ENCODE peak calls at places on chromosomes 3 and 15, in nine cellular contexts. Q is body of pancreas, J is A549, N is fibroblast of lung, F is mucosa of descending colon, S is astrocyte, E is vagina, Z is IMR-90, B is sigmoid colon. T is an unnamed sample. For H3K4me1, the result is how much of the 10 kb centered on the place peaks cover.

GRCh38 chr3:149971403-149972075 is 844 bp upstream of the PFN2 start:
- DNase-seq in Q (peak), J (peak), N (peak), F (peak), S (peak), E (peak), Z (peak), B (peak), T (peak)

GRCh38 chr3:194446754-194447153 is 40.0 kb downstream of the ATP13A3 start:
- DNase-seq in Q (no peak), J (no peak), N (no peak), F (no peak), S (no peak), E (no peak), Z (no peak), B (no peak), T (no peak)

GRCh38 chr3:112734171-112734570 is 93.2 kb upstream of the CCDC80 start:
- DNase-seq in Q (no peak), J (no peak), N (no peak), F (no peak), S (peak), E (no peak), Z (peak), B (no peak), T (no peak)

GRCh38 chr15:64224508-64224907 is 61.7 kb upstream of the PPIB start:
- DNase-seq in Q (no peak), J (no peak), N (peak), F (peak), S (peak), E (no peak), Z (peak), B (peak), T (peak)

GRCh38 chr3:24174637-24175036 is 229.6 kb downstream of the NR1D2 start:
- DNase-seq in Q (no peak), J (no peak), N (no peak), F (no peak), S (no peak), E (no peak), Z (no peak), B (no peak), T (no peak)

GRCh38 chr15:38557855-38558713 is 6.5 kb downstream of the RASGRP1 start:
- DNase-seq in Q (no peak), J (no peak), N (no peak), F (no peak), S (no peak), E (no peak), Z (no peak), B (no peak), T (no peak)

GRCh38 chr3:31448035-31448881 is 84.5 kb upstream of the STT3B start:
- DNase-seq in Q (no peak), J (no peak), N (no peak), F (peak), S (no peak), E (no peak), Z (peak), B (no peak), T (no peak)

GRCh38 chr3:37183976-37184375 is 9.6 kb upstream of the LRRFIP2 start:
- DNase-seq in Q (no peak), J (no peak), N (peak), F (no peak), S (peak), E (peak), Z (no peak), B (no peak), T (no peak)

GRCh38 chr15:36671017-36671416 is 91.6 kb downstream of the CDIN1 start:
- DNase-seq in Q (no peak), J (no peak), N (no peak), F (no peak), S (no peak), E (no peak), Z (no peak), B (no peak), T (no peak)

GRCh38 chr3:31620656-31621055 is 87.9 kb downstream of the STT3B start:
- DNase-seq in Q (no peak), J (no peak), N (no peak), F (no peak), S (no peak), E (no peak), Z (peak), B (no peak), T (no peak)

GRCh38 chr15:52010633-52011595 is 8.1 kb upstream of the MAPK6 start:
- DNase-seq in Q (no peak), J (no peak), N (peak), F (no peak), S (peak), E (no peak), Z (peak), B (peak), T (peak)

GRCh38 chr3:127694467-127695215 is 21.9 kb downstream of the ABTB1 start:
- DNase-seq in Q (peak), J (peak), N (no peak), F (peak), S (no peak), E (no peak), Z (peak), B (no peak), T (peak)

GRCh38 chr3:196666001-196666867 is 26.7 kb downstream of the NRROS start:
- DNase-seq in Q (no peak), J (no peak), N (peak), F (no peak), S (peak), E (no peak), Z (peak), B (no peak), T (peak)

GRCh38 chr15:39455502-39455991 is 125.3 kb upstream of the THBS1 start:
- DNase-seq in Q (no peak), J (no peak), N (peak), F (peak), S (peak), E (no peak), Z (peak), B (no peak), T (no peak)

GRCh38 chr3:138949002-138949418 is 2.0 kb downstream of the FOXL2NB start:
- DNase-seq in Q (no peak), J (no peak), N (no peak), F (no peak), S (no peak), E (no peak), Z (no peak), B (no peak), T (no peak)

GRCh38 chr15:56244811-56245576 is 1.3 kb upstream of the RFX7 start:
- DNase-seq in Q (peak), J (peak), N (no peak), F (peak), S (no peak), E (no peak), Z (no peak), B (no peak), T (peak)

GRCh38 chr15:65101418-65101890 is 13.5 kb downstream of the UBAP1L start:
- DNase-seq in Q (peak), J (peak), N (peak), F (peak), S (no peak), E (no peak), Z (peak), B (peak), T (peak)

GRCh38 chr3:117200962-117201361 is 491.4 kb downstream of the TUSC7 start:
- DNase-seq in Q (no peak), J (no peak), N (no peak), F (no peak), S (no peak), E (no peak), Z (no peak), B (no peak), T (no peak)

GRCh38 chr3:112350181-112350825 is 17.3 kb downstream of the CD200 start:
- DNase-seq in Q (no peak), J (no peak), N (no peak), F (no peak), S (no peak), E (no peak), Z (no peak), B (no peak), T (no peak)

GRCh38 chr3:56725175-56725574 is 42.1 kb upstream of the TASOR start:
- DNase-seq in Q (no peak), J (no peak), N (no peak), F (peak), S (peak), E (no peak), Z (no peak), B (no peak), T (no peak)

GRCh38 chr3:50338989-50339388 is 1.6 kb downstream of the RASSF1 start:
- DNase-seq in Q (no peak), J (no peak), N (no peak), F (no peak), S (no peak), E (no peak), Z (no peak), B (no peak), T (no peak)

GRCh38 chr3:89474333-89475130 is 367.1 kb downstream of the EPHA3 start:
- DNase-seq in Q (no peak), J (no peak), N (peak), F (no peak), S (no peak), E (no peak), Z (no peak), B (no peak), T (no peak)

GRCh38 chr3:29949131-29949530 is 657.3 kb upstream of the TGFBR2 start:
- DNase-seq in Q (no peak), J (no peak), N (no peak), F (no peak), S (peak), E (no peak), Z (peak), B (no peak), T (no peak)

GRCh38 chr3:169659858-169660614 is 3.5 kb downstream of the MECOM start:
- DNase-seq in Q (peak), J (no peak), N (no peak), F (no peak), S (no peak), E (no peak), Z (no peak), B (no peak), T (no peak)

GRCh38 chr15:70262171-70262570 is 164.5 kb upstream of the TLE3 start:
- DNase-seq in Q (no peak), J (no peak), N (no peak), F (no peak), S (no peak), E (no peak), Z (no peak), B (no peak), T (no peak)

GRCh38 chr15:68411276-68411675 is 20.7 kb downstream of the ITGA11 start:
- DNase-seq in Q (no peak), J (no peak), N (no peak), F (no peak), S (no peak), E (peak), Z (no peak), B (no peak), T (no peak)

GRCh38 chr15:33145447-33145846 is 49.1 kb downstream of the FMN1 start:
- DNase-seq in Q (no peak), J (no peak), N (no peak), F (no peak), S (no peak), E (no peak), Z (no peak), B (no peak), T (no peak)

GRCh38 chr3:157512534-157512933 is 9.3 kb upstream of the VEPH1 start:
- DNase-seq in Q (no peak), J (no peak), N (no peak), F (no peak), S (no peak), E (no peak), Z (no peak), B (no peak), T (no peak)

GRCh38 chr3:182261084-182261483 is 532.2 kb upstream of the ATP11B start:
- DNase-seq in Q (no peak), J (no peak), N (no peak), F (no peak), S (no peak), E (no peak), Z (no peak), B (no peak), T (no peak)

GRCh38 chr3:111737712-111738097 is 121.4 kb upstream of the PHLDB2 start:
- DNase-seq in Q (peak), J (no peak), N (peak), F (peak), S (peak), E (no peak), Z (peak), B (peak), T (peak)

GRCh38 chr3:71355862-71356261 is 227.7 kb downstream of the FOXP1 start:
- DNase-seq in Q (no peak), J (no peak), N (no peak), F (no peak), S (no peak), E (no peak), Z (no peak), B (no peak), T (no peak)

GRCh38 chr3:27708246-27708645 is 13.9 kb downstream of the EOMES start:
- DNase-seq in Q (no peak), J (no peak), N (no peak), F (no peak), S (peak), E (no peak), Z (no peak), B (no peak), T (no peak)

GRCh38 chr3:1828519-1828918 is 270.1 kb upstream of the CNTN4 start:
- DNase-seq in Q (no peak), J (no peak), N (no peak), F (no peak), S (no peak), E (no peak), Z (no peak), B (no peak), T (no peak)

GRCh38 chr3:31102196-31102879 is 207.9 kb upstream of the GADL1 start:
- DNase-seq in Q (no peak), J (no peak), N (no peak), F (no peak), S (no peak), E (no peak), Z (no peak), B (no peak), T (no peak)

GRCh38 chr3:163547045-163547692 is 1531.1 kb downstream of the SI start:
- DNase-seq in Q (no peak), J (no peak), N (no peak), F (no peak), S (no peak), E (no peak), Z (no peak), B (no peak), T (no peak)

GRCh38 chr3:121839962-121840361 is 5.0 kb downstream of the EAF2 start:
- DNase-seq in Q (no peak), J (no peak), N (no peak), F (no peak), S (no peak), E (no peak), Z (no peak), B (no peak), T (no peak)

GRCh38 chr15:31223478-31224350 is 102.9 kb upstream of the KLF13 start:
- DNase-seq in Q (no peak), J (no peak), N (peak), F (no peak), S (no peak), E (no peak), Z (no peak), B (no peak), T (peak)

GRCh38 chr3:126300001-126300760 is 57.0 kb downstream of the KLF15 start:
- DNase-seq in Q (no peak), J (no peak), N (no peak), F (no peak), S (no peak), E (peak), Z (no peak), B (peak), T (no peak)

GRCh38 chr3:126303272-126303671 is 53.9 kb downstream of the KLF15 start:
- DNase-seq in Q (no peak), J (no peak), N (no peak), F (no peak), S (no peak), E (no peak), Z (no peak), B (no peak), T (no peak)

GRCh38 chr3:126304291-126304690 is 52.9 kb downstream of the KLF15 start:
- DNase-seq in Q (no peak), J (no peak), N (no peak), F (no peak), S (no peak), E (peak), Z (no peak), B (no peak), T (no peak)

GRCh38 chr3:126304704-126305103 is 52.5 kb downstream of the KLF15 start:
- DNase-seq in Q (no peak), J (no peak), N (no peak), F (no peak), S (peak), E (peak), Z (peak), B (no peak), T (no peak)

GRCh38 chr3:126300761-126301481 is 56.3 kb downstream of the KLF15 start:
- DNase-seq in Q (no peak), J (no peak), N (peak), F (no peak), S (peak), E (peak), Z (no peak), B (peak), T (no peak)
- H3K4me3 ChIP-seq in Q (no peak), J (no peak), N (no peak), F (no peak), S (no peak), E (no peak), Z (no peak), B (no peak), T (no peak)

GRCh38 chr3:25785826-25786225 is 2.6 kb upstream of the NGLY1 start:
- DNase-seq in Q (no peak), J (no peak), N (no peak), F (no peak), S (no peak), E (no peak), Z (no peak), B (no peak), T (no peak)
- H3K4me1 ChIP-seq in Q (half or more), J (under half), N (under half), F (under half), S (under half), E (under half), Z (under half), B (under half), T (under half)

DNA sequence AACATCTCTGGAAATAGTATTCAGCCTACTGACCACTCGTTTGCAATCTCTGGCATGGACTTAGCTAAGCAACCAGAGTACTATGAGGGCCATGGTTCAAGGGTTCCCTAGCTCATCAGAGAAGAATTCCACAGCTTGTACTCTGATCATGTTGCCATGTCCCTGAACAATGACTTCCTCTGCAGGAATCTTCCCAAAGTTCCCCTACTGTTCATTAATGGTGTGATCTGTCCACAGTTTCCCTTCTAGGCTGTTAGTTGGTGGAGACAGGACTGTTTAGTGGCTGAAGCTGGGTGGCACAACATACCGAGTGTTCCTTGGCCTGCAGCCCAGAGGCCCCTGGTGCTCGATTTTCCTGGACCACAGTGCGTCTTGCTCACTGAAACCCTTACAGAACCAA is 44.4 kb upstream of the GALNT15 start:
- DNase-seq in Q (no peak), J (no peak), N (peak), F (no peak), S (peak), E (no peak), Z (peak), B (no peak), T (no peak)
- H3K4me3 ChIP-seq in Q (no peak), J (no peak), N (no peak), F (no peak), S (no peak), E (no peak), Z (no peak), B (no peak), T (no peak)

GRCh38 chr3:58011580-58011979 is 3.4 kb downstream of the FLNB start:
- DNase-seq in Q (no peak), J (no peak), N (no peak), F (no peak), S (no peak), E (no peak), Z (no peak), B (no peak), T (no peak)

GRCh38 chr3:58010562-58010961 is 2.3 kb downstream of the FLNB start:
- DNase-seq in Q (no peak), J (no peak), N (no peak), F (peak), S (no peak), E (no peak), Z (peak), B (no peak), T (no peak)

GRCh38 chr3:58009749-58010535 is 1.7 kb downstream of the FLNB start:
- DNase-seq in Q (peak), J (no peak), N (no peak), F (peak), S (no peak), E (no peak), Z (no peak), B (peak), T (no peak)

GRCh38 chr3:58008140-58009025 is at the start of gene FLNB:
- DNase-seq in Q (peak), J (peak), N (peak), F (peak), S (no peak), E (no peak), Z (peak), B (peak), T (peak)

DNA sequence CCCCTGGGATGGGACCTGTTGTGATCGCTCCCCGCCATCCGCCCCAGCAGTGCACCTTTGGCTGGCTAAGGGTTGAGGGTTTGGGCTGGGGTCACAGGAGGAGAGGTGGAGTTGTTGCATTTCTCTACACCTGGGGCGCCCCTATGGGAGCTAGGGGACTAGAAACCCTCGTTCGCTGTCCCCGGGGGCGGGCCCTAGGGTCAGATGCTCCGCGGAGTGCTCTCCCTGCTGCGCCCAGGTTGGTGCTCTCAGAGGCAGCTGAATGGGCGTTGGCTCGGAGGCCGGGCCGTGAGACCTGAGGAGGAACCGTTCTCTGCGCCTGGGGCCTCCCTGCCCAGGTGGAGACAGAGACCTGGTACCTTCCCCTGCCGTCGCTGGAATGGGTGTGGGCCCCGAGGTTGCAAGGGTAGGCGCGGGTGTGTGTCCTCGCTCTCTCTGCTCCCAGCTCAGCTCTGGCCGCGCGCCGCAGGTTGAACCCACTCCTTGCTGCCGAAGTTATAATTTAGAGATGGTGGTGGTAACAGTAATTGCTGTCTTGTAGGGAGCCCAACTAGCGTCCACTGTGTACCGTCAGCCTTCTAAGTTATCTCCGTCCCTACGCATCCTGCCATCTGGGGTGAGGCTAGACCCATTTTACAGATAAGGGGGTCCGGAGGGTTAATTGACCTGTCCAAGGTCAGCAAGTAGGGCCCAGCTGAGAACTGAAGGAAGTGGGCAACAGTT is 965 bp downstream of the FLNB start:
- DNase-seq in Q (peak), J (no peak), N (no peak), F (peak), S (no peak), E (no peak), Z (no peak), B (peak), T (no peak)
- H3K4me1 ChIP-seq in Q (under half), J (under half), N (under half), F (under half), S (under half), E (half or more), Z (under half), B (half or more), T (under half)